ENCODE peak calls at places on chromosomes 5 and 9, in six cellular contexts. C is NCI-H1105, R is Ammon's horn, I is non-pigmented ciliary epithelial cell, A is T-cell, U is bronchial epithelial cell. D is an unnamed sample.

GRCh38 chr9:120894404-120895226 is 17.6 kb upstream of the PHF19 start:
- DNase-seq in R (no peak), C (no peak), U (no peak), I (no peak), A (no peak), D (no peak)

GRCh38 chr5:78506296-78507049 is 142.1 kb downstream of the LHFPL2 start:
- DNase-seq in C (no peak), R (peak; percentile 62), U (no peak), I (no peak), A (no peak), D (no peak)

GRCh38 chr5:134116291-134116690 is 1.8 kb downstream of the TCF7 start:
- DNase-seq in I (no peak), R (no peak), U (no peak), C (no peak), A (no peak), D (no peak)

GRCh38 chr5:154193176-154193575 is 2.6 kb downstream of the GALNT10 start:
- DNase-seq in C (no peak), R (peak; percentile 90), A (no peak), I (no peak), U (no peak), D (no peak)

GRCh38 chr5:135877570-135878155 is 18.0 kb downstream of the IL9 start:
- DNase-seq in I (no peak), C (no peak), U (no peak), R (no peak), A (no peak), D (no peak)

GRCh38 chr9:136372561-136373299 is 739 bp downstream of the CARD9 start:
- DNase-seq in C (no peak), A (no peak), U (peak; percentile 36), I (peak; percentile 15), R (peak; percentile 71), D (no peak)

GRCh38 chr5:62326302-62326701 is 20.3 kb downstream of the KIF2A start:
- DNase-seq in C (no peak), U (no peak), R (no peak), I (no peak), A (no peak), D (no peak)

GRCh38 chr5:93967923-93968322 is 226.5 kb upstream of the POU5F2 start:
- DNase-seq in U (no peak), R (no peak), I (no peak), C (peak; percentile 0), A (no peak), D (no peak)

GRCh38 chr5:77437194-77437593 is 54.9 kb downstream of the WDR41 start:
- DNase-seq in R (peak; percentile 76), U (no peak), A (no peak), I (no peak), C (no peak), D (no peak)

GRCh38 chr5:32276173-32276853 is 36.4 kb downstream of the MTMR12 start:
- DNase-seq in C (no peak), U (peak; percentile 77), A (no peak), I (no peak), R (peak; percentile 24), D (no peak)

GRCh38 chr9:132390966-132391365 is 15.7 kb downstream of the TTF1 start:
- DNase-seq in R (no peak), I (no peak), U (no peak), A (no peak), C (no peak), D (no peak)

GRCh38 chr9:15150939-15151338 is 156.1 kb downstream of the TTC39B start:
- DNase-seq in U (peak; percentile 46), I (no peak), C (no peak), R (no peak), A (no peak), D (no peak)

GRCh38 chr5:154644745-154645411 is 110.3 kb upstream of the LARP1 start:
- DNase-seq in U (no peak), C (no peak), A (no peak), I (no peak), R (no peak), D (no peak)

GRCh38 chr5:151757233-151758140 is 944 bp downstream of the ATOX1 start:
- DNase-seq in R (no peak), U (peak; percentile 34), C (no peak), I (no peak), A (peak; percentile 17), D (no peak)

GRCh38 chr5:78060421-78060820 is 234.1 kb downstream of the AP3B1 start:
- DNase-seq in R (no peak), A (no peak), C (no peak), I (peak; percentile 20), U (peak; percentile 15), D (no peak)

GRCh38 chr9:9483175-9483574 is 1129.6 kb downstream of the PTPRD start:
- DNase-seq in U (no peak), C (no peak), A (no peak), R (no peak), I (no peak), D (no peak)

GRCh38 chr5:170631471-170632195 is 127.8 kb downstream of the KCNIP1 start:
- DNase-seq in R (peak; percentile 41), I (no peak), A (no peak), C (no peak), U (no peak), D (no peak)

GRCh38 chr5:26143259-26143658 is 895.1 kb downstream of the CDH9 start:
- DNase-seq in A (no peak), C (no peak), U (no peak), R (no peak), I (no peak), D (no peak)

GRCh38 chr5:74179183-74179582 is 461.3 kb downstream of the ENC1 start:
- DNase-seq in A (no peak), U (peak; percentile 64), I (peak; percentile 76), R (no peak), C (no peak), D (no peak)

GRCh38 chr9:34500623-34501267 is 22.0 kb downstream of the ENHO start:
- DNase-seq in A (peak; percentile 67), C (peak; percentile 49), I (no peak), R (peak; percentile 72), U (peak; percentile 41), D (peak; percentile 50)

GRCh38 chr9:99485461-99485860 is 263.4 kb downstream of the SEC61B start:
- DNase-seq in U (peak; percentile 7), R (no peak), I (no peak), C (no peak), A (no peak), D (no peak)

GRCh38 chr5:2465383-2465782 is 286.1 kb downstream of the IRX2 start:
- DNase-seq in U (no peak), I (no peak), A (no peak), C (no peak), R (no peak), D (no peak)

GRCh38 chr9:37215456-37216229 is 95.3 kb downstream of the ZCCHC7 start:
- DNase-seq in U (peak; percentile 53), R (no peak), I (no peak), A (no peak), C (no peak), D (no peak)

GRCh38 chr5:132500244-132500930 is 9.8 kb upstream of the IRF1 start:
- DNase-seq in U (no peak), A (no peak), I (no peak), R (peak; percentile 1), C (no peak), D (no peak)

GRCh38 chr9:87725900-87726709 is at the start of gene CTSL:
- DNase-seq in U (peak; percentile 54), A (peak; percentile 36), R (peak; percentile 97), C (peak; percentile 40), I (no peak), D (peak; percentile 7)

GRCh38 chr9:107242073-107243063 is 40.7 kb upstream of the RAD23B start:
- DNase-seq in A (no peak), U (peak; percentile 54), I (no peak), C (peak; percentile 12), R (no peak), D (no peak)

GRCh38 chr9:592733-593132 is 248.8 kb upstream of the DMRT1 start:
- DNase-seq in I (no peak), C (no peak), U (no peak), A (no peak), R (no peak), D (no peak)

GRCh38 chr9:18490591-18491370 is 16.8 kb downstream of the ADAMTSL1 start:
- DNase-seq in U (peak; percentile 87), A (no peak), C (no peak), R (no peak), I (peak; percentile 99), D (no peak)

GRCh38 chr9:5493597-5494511 is 16.5 kb upstream of the PDCD1LG2 start:
- DNase-seq in U (peak; percentile 94), R (peak; percentile 56), I (peak; percentile 73), A (no peak), C (no peak), D (no peak)

GRCh38 chr9:86751956-86752355 is 195.3 kb downstream of the GAS1 start:
- DNase-seq in R (no peak), C (no peak), I (no peak), A (no peak), U (no peak), D (no peak)

GRCh38 chr9:128275198-128276007 is at the start of gene GOLGA2:
- DNase-seq in U (peak; percentile 13), R (no peak), I (no peak), C (no peak), A (no peak), D (no peak)

GRCh38 chr5:103428411-103428871 is 134.1 kb downstream of the NUDT12 start:
- DNase-seq in U (no peak), R (peak; percentile 48), I (no peak), A (no peak), C (peak; percentile 39), D (no peak)

GRCh38 chr5:113043491-113043931 is 66.9 kb downstream of the DCP2 start:
- DNase-seq in A (no peak), I (no peak), R (peak; percentile 45), C (no peak), U (no peak), D (no peak)

GRCh38 chr5:152560508-152561137 is 155.5 kb upstream of the NMUR2 start:
- DNase-seq in C (peak; percentile 41), U (peak; percentile 46), A (peak; percentile 13), R (peak; percentile 86), I (peak; percentile 11), D (no peak)

D was measured in CD8-positive, alpha-beta memory T cell.